ENCODE peak calls at places on chromosomes 4 and X, in eight cellular contexts. I is fibroblast of mammary gland; X is EL; A is naive B cell; Q is CD8-positive, alpha-beta T cell; C is H4; B is posterior cingulate gyrus; U is NCI-H1105 treated with DMSO at 0.1 percent for 48 hours. M is an unnamed sample.

GRCh38 chr4:134393592-134393991 is 192.0 kb upstream of the PABPC4L start:
- DNase-seq in I (no peak), X (no peak), A (no peak), Q (no peak), C (no peak), B (no peak), U (no peak), M (no peak)

GRCh38 chrX:65587616-65588526 is 53.3 kb upstream of the LAS1L start:
- DNase-seq in I (peak), X (peak), A (no peak), Q (no peak), C (peak), B (peak), U (peak), M (no peak)

GRCh38 chr4:90837241-90837640 is 710.0 kb downstream of the CCSER1 start:
- DNase-seq in I (no peak), X (no peak), A (no peak), Q (no peak), C (no peak), B (no peak), U (no peak), M (no peak)

GRCh38 chr4:159540501-159540900 is 437.6 kb downstream of the RAPGEF2 start:
- DNase-seq in I (no peak), X (no peak), A (no peak), Q (no peak), C (no peak), B (no peak), U (no peak), M (peak)

GRCh38 chrX:110402091-110402854 is 43.6 kb downstream of the RTL9 start:
- DNase-seq in I (peak), X (peak), A (no peak), Q (no peak), C (peak), B (no peak), U (no peak), M (no peak)

GRCh38 chr4:78235800-78236199 is 178.7 kb downstream of the FRAS1 start:
- DNase-seq in I (no peak), X (no peak), A (no peak), Q (no peak), C (no peak), B (no peak), U (no peak), M (no peak)

GRCh38 chr4:8910822-8911310 is 39.2 kb upstream of the HMX1 start:
- DNase-seq in I (no peak), X (no peak), A (no peak), Q (no peak), C (no peak), B (peak), U (no peak), M (no peak)

GRCh38 chr4:147006229-147006628 is 60.6 kb upstream of the TTC29 start:
- DNase-seq in I (no peak), X (no peak), A (no peak), Q (no peak), C (no peak), B (no peak), U (no peak), M (no peak)

GRCh38 chrX:3501833-3502535 is 155.5 kb upstream of the MXRA5 start:
- DNase-seq in I (peak), X (no peak), A (no peak), Q (no peak), C (no peak), B (no peak), U (no peak), M (no peak)

GRCh38 chrX:130831347-130831722 is 71.7 kb downstream of the ENOX2 start:
- DNase-seq in I (no peak), X (no peak), A (no peak), Q (no peak), C (no peak), B (no peak), U (no peak), M (no peak)

GRCh38 chrX:40097492-40098263 is at the start of gene BCOR:
- DNase-seq in I (no peak), X (peak), A (peak), Q (peak), C (peak), B (peak), U (no peak), M (peak)

GRCh38 chrX:41921492-41922124 is 1.7 kb downstream of the CASK start:
- DNase-seq in I (peak), X (peak), A (no peak), Q (no peak), C (peak), B (no peak), U (peak), M (no peak)

GRCh38 chr4:153447175-153447887 is 18.8 kb upstream of the TMEM131L start:
- DNase-seq in I (peak), X (no peak), A (no peak), Q (no peak), C (peak), B (no peak), U (no peak), M (no peak)

GRCh38 chrX:21839334-21840198 is at the start of gene MBTPS2:
- DNase-seq in I (peak), X (peak), A (peak), Q (peak), C (peak), B (peak), U (peak), M (peak)

GRCh38 chrX:29872831-29873230 is 342.5 kb upstream of the MAGEB2 start:
- DNase-seq in I (no peak), X (no peak), A (no peak), Q (no peak), C (no peak), B (no peak), U (no peak), M (no peak)

GRCh38 chr4:172996571-172997216 is 171.9 kb upstream of the GALNT7 start:
- DNase-seq in I (peak), X (peak), A (no peak), Q (no peak), C (peak), B (no peak), U (no peak), M (no peak)

GRCh38 chr4:186839122-186840037 is 115.7 kb upstream of the FAT1 start:
- DNase-seq in I (peak), X (peak), A (no peak), Q (no peak), C (peak), B (no peak), U (no peak), M (no peak)

GRCh38 chr4:75830906-75831305 is 71.3 kb downstream of the PPEF2 start:
- DNase-seq in I (no peak), X (no peak), A (no peak), Q (no peak), C (no peak), B (no peak), U (no peak), M (no peak)

GRCh38 chr4:138499627-138500026 is 257.5 kb upstream of the SLC7A11 start:
- DNase-seq in I (no peak), X (no peak), A (no peak), Q (no peak), C (no peak), B (no peak), U (no peak), M (no peak)

GRCh38 chrX:107831071-107831470 is 5.4 kb downstream of the MID2 start:
- DNase-seq in I (no peak), X (no peak), A (no peak), Q (no peak), C (no peak), B (no peak), U (no peak), M (no peak)

GRCh38 chrX:129544780-129545179 is 4.7 kb downstream of the OCRL start:
- DNase-seq in I (no peak), X (no peak), A (no peak), Q (no peak), C (no peak), B (no peak), U (no peak), M (no peak)

GRCh38 chr4:1367936-1368289 is 20.9 kb downstream of the UVSSA start:
- DNase-seq in I (no peak), X (no peak), A (no peak), Q (no peak), C (no peak), B (peak), U (no peak), M (no peak)

GRCh38 chrX:17638731-17639130 is 98.6 kb upstream of the SCML1 start:
- DNase-seq in I (no peak), X (no peak), A (no peak), Q (no peak), C (no peak), B (no peak), U (peak), M (peak)

GRCh38 chrX:42466706-42467105 is 311.3 kb downstream of the PPP1R2C start:
- DNase-seq in I (peak), X (no peak), A (no peak), Q (no peak), C (peak), B (no peak), U (peak), M (no peak)

GRCh38 chr4:185394568-185395254 is 1.0 kb downstream of the LRP2BP start:
- DNase-seq in I (peak), X (peak), A (no peak), Q (no peak), C (no peak), B (no peak), U (no peak), M (no peak)

GRCh38 chrX:39823424-39823823 is 274.3 kb downstream of the BCOR start:
- DNase-seq in I (no peak), X (no peak), A (no peak), Q (no peak), C (no peak), B (no peak), U (no peak), M (no peak)

GRCh38 chrX:101485212-101486064 is at the start of gene ARMCX4:
- DNase-seq in I (peak), X (peak), A (peak), Q (peak), C (peak), B (peak), U (peak), M (peak)

GRCh38 chr4:55183926-55184599 is 58.7 kb upstream of the KDR start:
- DNase-seq in I (peak), X (peak), A (no peak), Q (no peak), C (peak), B (no peak), U (no peak), M (no peak)

GRCh38 chr4:112290341-112290740 is 4.6 kb upstream of the TIFA start:
- DNase-seq in I (no peak), X (no peak), A (no peak), Q (no peak), C (no peak), B (no peak), U (no peak), M (no peak)

GRCh38 chrX:67207912-67208311 is 335.9 kb upstream of the AR start:
- DNase-seq in I (no peak), X (no peak), A (no peak), Q (no peak), C (no peak), B (no peak), U (no peak), M (no peak)

GRCh38 chr4:51831133-51831532 is 11.8 kb upstream of the DCUN1D4 start:
- DNase-seq in I (peak), X (peak), A (peak), Q (peak), C (peak), B (no peak), U (peak), M (peak)

M was measured in NCI-H1092 treated with DMSO at 0.1 percent for 48 hours.